ENCODE peak calls at places on chromosomes 7 and 10, in eight cellular contexts. U is A549, O is IMR-90, Y is mammary epithelial cell, B is brain microvascular endothelial cell, S is upper lobe of right lung, I is stomach, J is Panc1. A is an unnamed sample.
A peak's percentile ranks its signal among the peaks of the same experiment; 100 is the strongest.

GRCh38 chr10:117503886-117504205 is 38.7 kb upstream of the EMX2 start:
- DNase-seq in S (no peak), B (no peak), Y (no peak), U (no peak), J (no peak), O (no peak), I (no peak), A (no peak)

GRCh38 chr7:134293029-134293740 is 23.5 kb downstream of the SLC35B4 start:
- DNase-seq in J (no peak), I (no peak), B (no peak), U (no peak), Y (no peak), O (no peak), S (no peak), A (no peak)

GRCh38 chr7:81299711-81300110 is 380.9 kb upstream of the SEMA3C start:
- DNase-seq in O (peak; percentile 10), J (no peak), I (no peak), U (no peak), S (no peak), Y (peak; percentile 26), B (no peak), A (no peak)

GRCh38 chr10:102927311-102928010 is 9.4 kb downstream of the CNNM2 start:
- DNase-seq in U (no peak), O (no peak), Y (no peak), S (no peak), I (no peak), J (no peak), B (no peak), A (no peak)

GRCh38 chr7:26103541-26104070 is 48.4 kb upstream of the NFE2L3 start:
- DNase-seq in S (no peak), B (no peak), U (no peak), I (no peak), O (no peak), Y (no peak), J (no peak), A (no peak)

GRCh38 chr10:111360260-111360925 is 283.6 kb downstream of the ADRA2A start:
- DNase-seq in S (no peak), O (no peak), J (peak; percentile 17), I (peak; percentile 51), Y (peak; percentile 19), U (peak; percentile 69), B (no peak), A (no peak)

GRCh38 chr10:49629286-49629915 is 15.6 kb downstream of the CHAT start:
- DNase-seq in B (no peak), O (no peak), U (no peak), Y (no peak), I (no peak), J (no peak), S (peak; percentile 28), A (no peak)

GRCh38 chr7:95469187-95469586 is 16.6 kb upstream of the ASB4 start:
- DNase-seq in S (no peak), U (no peak), B (no peak), Y (peak; percentile 3), J (no peak), O (no peak), I (no peak), A (no peak)

GRCh38 chr7:37234334-37234733 is 214.3 kb downstream of the ELMO1 start:
- DNase-seq in O (no peak), J (no peak), B (no peak), I (no peak), U (no peak), Y (no peak), S (no peak), A (no peak)

GRCh38 chr10:115432188-115432819 is 339.1 kb downstream of the ATRNL1 start:
- DNase-seq in I (no peak), J (no peak), O (peak; percentile 6), U (peak; percentile 29), B (peak; percentile 9), S (no peak), Y (peak; percentile 8), A (peak; percentile 2)
- TF ChIP-seq CTCF in I (no peak), J (peak; percentile 68), O (peak; percentile 47), U (peak; percentile 69), B (peak; percentile 49), S (peak; percentile 31), Y (peak; percentile 41), A (peak; percentile 11)

GRCh38 chr10:16519250-16519907 is 2.3 kb downstream of the C1QL3 start:
- DNase-seq in O (no peak), J (no peak), I (no peak), S (no peak), B (no peak), U (no peak), Y (no peak), A (no peak)

GRCh38 chr10:16520900-16521299 is 779 bp downstream of the C1QL3 start:
- DNase-seq in S (peak; percentile 70), I (peak; percentile 32), B (no peak), J (no peak), O (peak; percentile 12), U (no peak), Y (peak; percentile 13), A (no peak)

GRCh38 chr10:16519908-16520861 is 1.5 kb downstream of the C1QL3 start:
- DNase-seq in O (no peak), S (no peak), Y (no peak), B (no peak), U (no peak), I (no peak), J (no peak), A (no peak)

GRCh38 chr10:16518822-16519221 is 2.9 kb downstream of the C1QL3 start:
- DNase-seq in S (no peak), Y (no peak), I (no peak), B (no peak), U (no peak), J (no peak), O (no peak), A (no peak)

GRCh38 chr10:16521311-16522016 is at the start of gene C1QL3:
- DNase-seq in I (peak; percentile 36), B (no peak), O (peak; percentile 21), U (no peak), S (no peak), Y (peak; percentile 27), J (no peak), A (no peak)
- H3K4me3 ChIP-seq in I (peak within 1 kb of the TSS; percentile 53), B (peak within 1 kb of the TSS; percentile 37), O (peak within 1 kb of the TSS; percentile 39), U (no peak within 1 kb of the TSS), S (peak within 1 kb of the TSS; percentile 45), Y (peak within 1 kb of the TSS; percentile 36), J (peak within 1 kb of the TSS; percentile 39), A (peak within 1 kb of the TSS; percentile 30)

DNA sequence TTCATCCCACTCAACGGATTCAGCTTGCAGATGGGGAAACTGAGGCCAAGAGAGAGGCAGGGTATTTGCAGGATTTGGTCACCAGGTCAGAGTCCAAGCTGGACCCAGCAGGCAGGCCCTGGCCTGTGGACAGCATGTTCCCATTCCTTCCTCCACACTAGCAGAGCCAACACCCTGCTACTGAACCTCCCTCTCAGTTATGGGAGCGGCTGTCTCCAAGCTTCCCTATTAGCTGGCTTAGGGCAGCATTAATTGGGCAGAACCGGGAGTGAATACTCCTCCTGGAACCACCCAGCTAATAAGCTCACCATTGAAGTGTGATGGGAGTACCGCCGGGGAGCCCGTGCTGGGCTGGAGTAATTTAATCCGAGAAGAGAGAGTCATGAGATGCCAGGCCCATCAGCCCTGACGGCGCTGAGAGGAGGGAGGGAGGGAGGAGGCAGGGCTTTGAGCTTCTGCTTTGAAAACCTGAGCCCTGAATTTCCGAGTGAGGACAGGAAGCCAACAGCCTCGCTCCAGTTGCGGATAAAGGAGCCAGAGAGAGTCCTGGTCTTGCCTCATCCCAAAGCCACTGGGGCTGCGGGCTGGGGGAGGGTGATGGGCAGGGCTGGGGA is 31.9 kb upstream of the ELFN1 start:
- DNase-seq in J (no peak), U (no peak), Y (no peak), B (no peak), I (no peak), S (no peak), O (no peak), A (no peak)
- TF ChIP-seq CTCF in J (no peak), U (no peak), Y (no peak), B (no peak), I (no peak), S (no peak), O (no peak), A (no peak)

DNA sequence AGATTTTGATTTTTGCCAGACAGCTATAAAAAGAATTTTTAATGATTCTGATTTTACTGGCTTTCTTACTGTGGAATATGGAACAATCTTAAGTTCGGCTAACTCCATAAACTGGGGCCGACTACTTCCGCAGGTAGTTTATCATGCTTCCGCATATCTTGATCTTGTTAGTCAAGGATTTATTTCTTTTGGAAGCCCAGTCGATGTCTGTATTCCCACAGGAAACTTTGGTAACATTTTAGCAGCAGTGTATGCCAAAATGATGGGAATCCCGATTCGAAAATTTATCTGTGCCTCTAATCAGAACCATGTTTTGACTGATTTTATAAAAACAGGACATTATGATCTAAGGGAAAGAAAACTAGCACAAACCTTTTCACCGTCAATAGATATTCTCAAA is 8.1 kb downstream of the THNSL1 start:
- DNase-seq in S (no peak), I (no peak), J (no peak), B (no peak), O (no peak), U (no peak), Y (no peak), A (no peak)
- H3K4me3 ChIP-seq in S (no peak overlapping the region), I (no peak overlapping the region), J (no peak overlapping the region), B (no peak overlapping the region), O (no peak overlapping the region), U (no peak overlapping the region), Y (no peak overlapping the region), A (no peak overlapping the region)

GRCh38 chr7:56077681-56078080 is 13.6 kb downstream of the SUMF2 start:
- DNase-seq in O (no peak), I (no peak), S (peak; percentile 30), J (no peak), U (no peak), Y (no peak), B (no peak), A (no peak)

GRCh38 chr7:56078196-56078595 is 14.1 kb downstream of the SUMF2 start:
- DNase-seq in J (no peak), B (no peak), S (peak; percentile 48), I (no peak), Y (no peak), O (no peak), U (no peak), A (no peak)

GRCh38 chr7:56083150-56083785 is 9.5 kb downstream of the PHKG1 start:
- DNase-seq in O (no peak), U (no peak), B (no peak), J (no peak), S (peak; percentile 59), I (no peak), Y (no peak), A (no peak)

GRCh38 chr7:56081626-56082340 is 11.0 kb downstream of the PHKG1 start:
- DNase-seq in I (no peak), B (no peak), S (peak; percentile 52), J (no peak), O (no peak), Y (no peak), U (no peak), A (no peak)

GRCh38 chr7:56079450-56080185 is 13.1 kb downstream of the PHKG1 start:
- DNase-seq in I (peak; percentile 78), S (peak; percentile 71), U (peak; percentile 40), Y (no peak), O (peak; percentile 71), B (peak; percentile 62), J (no peak), A (peak; percentile 56)
- TF ChIP-seq CTCF in I (peak; percentile 57), S (peak; percentile 55), U (no peak), Y (peak; percentile 32), O (peak; percentile 73), B (peak; percentile 76), J (peak; percentile 93), A (peak; percentile 84)